ENCODE peak calls at places on chromosomes 6 and 20, in five cellular contexts. E is esophagus squamous epithelium, P is endothelial cell of umbilical vein, Y is heart left ventricle, L is upper lobe of right lung. N is an unnamed sample. For H3K36me3, the result is how much of the 10 kb centered on the place peaks cover.

GRCh38 chr20:3238616-3239025 is 369 bp downstream of the SLC4A11 start:
- DNase-seq in E (no peak), P (no peak), Y (no peak), L (no peak), N (peak)

GRCh38 chr6:73180718-73181619 is 44.3 kb downstream of the KHDC1L start:
- DNase-seq in E (no peak), P (peak), Y (no peak), L (no peak), N (peak)

GRCh38 chr6:35181313-35181932 is 32.3 kb upstream of the SCUBE3 start:
- DNase-seq in E (no peak), P (no peak), Y (peak), L (no peak), N (peak)

GRCh38 chr20:51427625-51428291 is 114.8 kb downstream of the NFATC2 start:
- DNase-seq in E (no peak), P (no peak), Y (no peak), L (no peak), N (no peak)

GRCh38 chr6:31615748-31616147 is 714 bp downstream of the AIF1 start:
- DNase-seq in E (no peak), P (no peak), Y (no peak), L (no peak), N (no peak)

GRCh38 chr6:1885576-1886003 is 275.9 kb downstream of the FOXC1 start:
- DNase-seq in E (no peak), P (no peak), Y (no peak), L (no peak), N (no peak)

GRCh38 chr6:5898102-5898501 is 108.6 kb downstream of the NRN1 start:
- DNase-seq in E (no peak), P (no peak), Y (no peak), L (no peak), N (no peak)

GRCh38 chr6:82818727-82819126 is 246.9 kb downstream of the UBE3D start:
- DNase-seq in E (no peak), P (no peak), Y (no peak), L (no peak), N (no peak)

GRCh38 chr6:31209137-31209536 is 38.7 kb upstream of the POU5F1 start:
- DNase-seq in E (no peak), P (no peak), Y (no peak), L (no peak), N (no peak)

GRCh38 chr20:56957737-56958553 is 308.5 kb downstream of the BMP7 start:
- DNase-seq in E (no peak), P (no peak), Y (no peak), L (no peak), N (peak)

GRCh38 chr6:76448109-76448508 is 375.6 kb upstream of the IMPG1 start:
- DNase-seq in E (no peak), P (no peak), Y (no peak), L (no peak), N (no peak)

GRCh38 chr6:30568245-30568644 is 3.0 kb upstream of the ABCF1 start:
- DNase-seq in E (no peak), P (no peak), Y (no peak), L (no peak), N (no peak)

GRCh38 chr6:48080227-48081009 is 30.6 kb downstream of the PTCHD4 start:
- DNase-seq in E (no peak), P (peak), Y (no peak), L (no peak), N (peak)

GRCh38 chr6:131470549-131470948 is 102.5 kb upstream of the ARG1 start:
- DNase-seq in E (no peak), P (no peak), Y (no peak), L (no peak), N (no peak)

GRCh38 chr20:25294459-25295385 is 46.8 kb downstream of the PYGB start:
- DNase-seq in E (no peak), P (peak), Y (no peak), L (no peak), N (peak)

GRCh38 chr20:571754-572331 is 28.3 kb upstream of the CSNK2A1 start:
- DNase-seq in E (no peak), P (no peak), Y (peak), L (peak), N (no peak)

GRCh38 chr20:45918779-45919535 is 7.0 kb upstream of the PLTP start:
- DNase-seq in E (no peak), P (no peak), Y (no peak), L (no peak), N (no peak)

GRCh38 chr20:41357424-41358163 is 9.0 kb downstream of the EMILIN3 start:
- DNase-seq in E (no peak), P (no peak), Y (no peak), L (no peak), N (no peak)

GRCh38 chr20:12177657-12178293 is 260.1 kb downstream of the BTBD3 start:
- DNase-seq in E (no peak), P (no peak), Y (no peak), L (no peak), N (no peak)

GRCh38 chr6:16239090-16239797 is 857 bp downstream of the GMPR start:
- DNase-seq in E (no peak), P (peak), Y (peak), L (peak), N (peak)

GRCh38 chr6:14119764-14120163 is 2.2 kb downstream of the CD83 start:
- DNase-seq in E (no peak), P (no peak), Y (no peak), L (no peak), N (no peak)

GRCh38 chr6:108002365-108003221 is 44.6 kb upstream of the SEC63 start:
- DNase-seq in E (no peak), P (peak), Y (no peak), L (no peak), N (no peak)

DNA sequence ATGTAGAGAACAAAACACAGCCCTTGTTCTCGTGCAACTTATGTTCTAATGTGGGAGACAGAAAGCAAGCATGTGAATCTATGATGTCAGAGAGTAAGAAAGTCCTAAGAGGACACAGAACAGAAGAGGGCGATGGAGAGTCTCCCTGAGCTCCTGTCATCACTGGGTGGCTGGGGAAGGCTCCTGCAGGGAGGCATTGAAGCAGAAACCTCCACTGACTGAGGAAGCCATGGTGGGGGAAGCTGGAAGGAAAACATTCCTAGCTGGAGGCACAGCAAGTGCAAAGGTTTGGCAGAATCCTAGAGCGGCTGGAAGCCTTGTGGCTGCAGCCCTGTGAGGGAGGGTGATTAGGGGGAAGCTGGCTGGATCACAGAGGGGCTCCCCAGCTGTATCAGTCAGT is 248.0 kb downstream of the CDH26 start:
- DNase-seq in E (no peak), P (no peak), Y (no peak), L (no peak), N (peak)
- TF ChIP-seq CTCF in E (no peak), P (no peak), Y (peak), L (peak), N (peak)

GRCh38 chr20:32807706-32808105 is 12.0 kb upstream of the MAPRE1 start:
- DNase-seq in E (no peak), P (no peak), Y (no peak), L (no peak), N (peak)
- H3K36me3 ChIP-seq in E (under half), P (under half), Y (under half), L (under half), N (under half)

GRCh38 chr6:134351615-134352474 is 33.9 kb upstream of the SGK1 start:
- DNase-seq in E (no peak), P (no peak), Y (no peak), L (no peak), N (no peak)
- TF ChIP-seq CTCF in E (no peak), P (no peak), Y (no peak), L (no peak), N (no peak)

GRCh38 chr20:64006902-64007301 is 26.0 kb downstream of the PRPF6 start:
- DNase-seq in E (no peak), P (no peak), Y (no peak), L (no peak), N (no peak)
- H3K36me3 ChIP-seq in E (under half), P (half or more), Y (half or more), L (half or more), N (under half)

GRCh38 chr6:132703936-132704335 is 9.9 kb downstream of the VNN1 start:
- DNase-seq in E (no peak), P (no peak), Y (no peak), L (no peak), N (no peak)

GRCh38 chr6:132712366-132712765 is 1.5 kb downstream of the VNN1 start:
- DNase-seq in E (no peak), P (peak), Y (no peak), L (no peak), N (no peak)

GRCh38 chr6:132708771-132709170 is 5.1 kb downstream of the VNN1 start:
- DNase-seq in E (no peak), P (no peak), Y (no peak), L (no peak), N (no peak)

GRCh38 chr6:132713355-132714134 is at the start of gene VNN1:
- DNase-seq in E (no peak), P (no peak), Y (peak), L (no peak), N (no peak)

DNA sequence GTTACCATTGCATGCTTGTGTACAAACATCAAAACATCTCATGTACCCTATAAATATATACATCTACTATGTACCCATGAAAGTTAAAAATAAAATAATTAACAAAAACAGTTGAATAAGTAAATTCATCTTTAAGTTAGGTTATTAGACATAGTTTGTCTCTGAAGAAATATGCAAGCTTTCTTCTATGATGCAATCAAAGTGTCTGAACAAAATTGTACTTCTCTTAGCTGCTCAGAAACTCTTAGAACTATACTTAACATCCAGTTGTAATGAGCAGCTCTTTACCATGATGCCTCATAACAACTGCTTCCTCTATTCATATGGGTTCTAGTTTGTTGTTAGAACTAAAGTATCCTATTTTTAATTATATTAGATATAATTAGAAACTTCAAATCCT is 5.9 kb downstream of the VNN1 start:
- DNase-seq in E (no peak), P (no peak), Y (no peak), L (no peak), N (no peak)
- TF ChIP-seq CTCF in E (no peak), P (no peak), Y (no peak), L (no peak), N (no peak)

DNA sequence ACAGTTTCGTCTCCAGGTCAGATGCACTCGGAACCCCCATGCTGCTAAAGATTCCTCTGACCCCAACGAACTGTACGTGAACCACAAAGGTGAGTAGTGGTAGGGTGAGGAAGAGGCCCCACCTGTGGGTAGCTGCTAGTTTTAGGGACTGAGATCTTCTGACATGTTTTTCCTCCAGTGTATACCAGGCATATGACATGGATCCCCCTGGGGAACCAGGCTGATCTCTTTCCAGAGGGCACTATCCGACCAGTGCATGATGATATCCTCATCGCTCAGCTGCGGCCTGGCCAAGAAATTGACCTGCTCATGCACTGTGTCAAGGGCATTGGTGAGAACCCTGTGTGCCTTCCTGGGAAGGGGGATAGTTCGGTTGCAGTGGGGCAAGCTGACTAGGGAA is 3.2 kb downstream of the POLR1C start:
- DNase-seq in E (no peak), P (no peak), Y (no peak), L (no peak), N (no peak)
- H3K36me3 ChIP-seq in E (under half), P (under half), Y (half or more), L (half or more), N (half or more)

DNA sequence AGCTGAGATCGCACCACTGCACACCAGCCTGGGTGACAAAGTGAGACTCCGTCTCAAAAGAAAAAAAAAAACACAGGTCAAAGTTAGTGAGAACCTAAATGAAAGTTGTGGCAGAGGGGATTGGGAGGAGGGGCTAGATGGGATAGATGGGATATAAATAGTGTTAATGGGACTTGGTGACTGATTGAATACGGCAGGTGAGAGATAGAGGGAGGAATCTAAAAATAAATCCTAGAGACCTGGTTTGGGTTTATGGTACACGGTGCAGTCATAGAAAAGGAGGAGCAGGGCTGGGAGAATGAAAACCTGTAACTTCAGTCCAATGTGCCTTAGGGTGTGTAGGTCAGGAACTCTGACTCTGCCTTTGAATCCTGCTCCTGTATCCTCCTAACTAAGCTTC is 25.0 kb upstream of the DEK start:
- DNase-seq in E (no peak), P (no peak), Y (no peak), L (no peak), N (no peak)
- TF ChIP-seq CTCF in E (no peak), P (no peak), Y (no peak), L (no peak), N (no peak)